ENCODE peak calls at places on chromosome 13, in eight cellular contexts. E is caudate nucleus, R is breast epithelium, W is HCT116, K is psoas muscle, T is heart right ventricle, C is heart left ventricle, Z is ovary. Q is an unnamed sample.

GRCh38 chr13:98565726-98566577 is 11.0 kb downstream of the STK24 start:
- DNase-seq in K (peak), E (no peak), R (peak), T (peak), C (peak), W (no peak), Z (no peak), Q (no peak)

GRCh38 chr13:113216165-113217056 is 7.0 kb downstream of the CUL4A start:
- DNase-seq in T (no peak), W (peak), E (no peak), K (peak), Z (no peak), C (peak), R (peak), Q (peak)

GRCh38 chr13:89465366-89465765 is 1794.2 kb downstream of the SLITRK5 start:
- DNase-seq in T (no peak), E (no peak), C (no peak), R (no peak), W (peak), Z (no peak), K (no peak), Q (no peak)

GRCh38 chr13:21668665-21669599 is 1.9 kb upstream of the FGF9 start:
- DNase-seq in K (peak), R (no peak), T (no peak), Z (peak), E (no peak), C (peak), W (no peak), Q (no peak)

GRCh38 chr13:87274209-87274819 is 396.9 kb upstream of the SLITRK5 start:
- DNase-seq in E (no peak), K (no peak), C (no peak), W (peak), R (no peak), T (no peak), Z (no peak), Q (no peak)

GRCh38 chr13:79837741-79838450 is 356.9 kb downstream of the NDFIP2 start:
- DNase-seq in E (no peak), C (no peak), R (no peak), K (no peak), W (no peak), Z (no peak), T (no peak), Q (no peak)

GRCh38 chr13:67935655-67936054 is 705.5 kb upstream of the PCDH9 start:
- DNase-seq in C (no peak), R (no peak), E (no peak), Z (no peak), K (no peak), T (no peak), W (no peak), Q (no peak)

GRCh38 chr13:100817897-100818296 is 143.3 kb upstream of the TMTC4 start:
- DNase-seq in K (no peak), Z (no peak), C (no peak), E (no peak), T (no peak), W (no peak), R (no peak), Q (no peak)

GRCh38 chr13:42970824-42971669 is 21.0 kb downstream of the EPSTI1 start:
- DNase-seq in E (no peak), C (no peak), K (no peak), R (no peak), W (peak), T (no peak), Z (no peak), Q (no peak)

GRCh38 chr13:35283856-35284255 is 192.6 kb downstream of the MAB21L1 start:
- DNase-seq in Z (no peak), E (no peak), K (no peak), W (no peak), C (no peak), R (no peak), T (no peak), Q (no peak)

GRCh38 chr13:32586022-32586900 is at the start of gene PDS5B:
- DNase-seq in R (peak), T (peak), Z (peak), C (peak), K (peak), E (peak), W (peak), Q (peak)

GRCh38 chr13:32587774-32588165 is 1.5 kb downstream of the PDS5B start:
- DNase-seq in K (no peak), E (no peak), W (no peak), R (no peak), T (no peak), Z (no peak), C (no peak), Q (no peak)

GRCh38 chr13:32587014-32587773 is 942 bp downstream of the PDS5B start:
- DNase-seq in R (peak), T (peak), E (peak), Z (peak), C (peak), W (peak), K (peak), Q (peak)

GRCh38 chr13:32582991-32583390 is 3.3 kb upstream of the PDS5B start:
- DNase-seq in Z (no peak), E (no peak), C (no peak), K (no peak), R (no peak), W (no peak), T (no peak), Q (no peak)

GRCh38 chr13:32585625-32586021 is 629 bp upstream of the PDS5B start:
- DNase-seq in T (no peak), W (no peak), E (no peak), Z (peak), R (no peak), K (no peak), C (no peak), Q (no peak)
- H3K27ac ChIP-seq in T (peak), W (no peak), E (peak), Z (no peak), R (peak), K (peak), C (peak), Q (peak)

GRCh38 chr13:73323615-73324014 is 264.8 kb downstream of the KLF5 start:
- DNase-seq in C (no peak), T (no peak), Z (no peak), R (no peak), W (no peak), E (no peak), K (no peak), Q (no peak)

GRCh38 chr13:73327579-73327978 is 268.8 kb downstream of the KLF5 start:
- DNase-seq in R (no peak), E (no peak), C (no peak), Z (no peak), W (no peak), K (no peak), T (no peak), Q (no peak)

GRCh38 chr13:73326215-73326558 is 267.4 kb downstream of the KLF5 start:
- DNase-seq in W (no peak), Z (no peak), C (no peak), R (no peak), K (no peak), T (no peak), E (no peak), Q (no peak)

GRCh38 chr13:73325351-73326214 is 266.8 kb downstream of the KLF5 start:
- DNase-seq in Z (no peak), E (no peak), C (no peak), K (no peak), R (no peak), W (no peak), T (no peak), Q (no peak)

GRCh38 chr13:73324842-73325241 is 266.0 kb downstream of the KLF5 start:
- DNase-seq in T (no peak), Z (no peak), K (no peak), E (no peak), C (no peak), W (no peak), R (no peak), Q (no peak)
- H3K27ac ChIP-seq in T (no peak), Z (no peak), K (no peak), E (no peak), C (no peak), W (peak), R (no peak), Q (no peak)

GRCh38 chr13:24265453-24265852 is 43.9 kb upstream of the C1QTNF9 start:
- DNase-seq in T (no peak), R (no peak), Z (peak), K (no peak), E (no peak), C (no peak), W (no peak), Q (no peak)

GRCh38 chr13:24267283-24267682 is 42.1 kb upstream of the C1QTNF9 start:
- DNase-seq in R (no peak), C (peak), E (no peak), T (no peak), Z (peak), W (no peak), K (no peak), Q (no peak)

GRCh38 chr13:24263652-24264051 is 45.7 kb upstream of the C1QTNF9 start:
- DNase-seq in T (no peak), K (no peak), E (no peak), Z (peak), C (no peak), R (no peak), W (no peak), Q (no peak)

GRCh38 chr13:24267801-24268200 is 41.6 kb upstream of the C1QTNF9 start:
- DNase-seq in C (no peak), R (no peak), T (no peak), E (no peak), Z (peak), W (no peak), K (no peak), Q (no peak)

DNA sequence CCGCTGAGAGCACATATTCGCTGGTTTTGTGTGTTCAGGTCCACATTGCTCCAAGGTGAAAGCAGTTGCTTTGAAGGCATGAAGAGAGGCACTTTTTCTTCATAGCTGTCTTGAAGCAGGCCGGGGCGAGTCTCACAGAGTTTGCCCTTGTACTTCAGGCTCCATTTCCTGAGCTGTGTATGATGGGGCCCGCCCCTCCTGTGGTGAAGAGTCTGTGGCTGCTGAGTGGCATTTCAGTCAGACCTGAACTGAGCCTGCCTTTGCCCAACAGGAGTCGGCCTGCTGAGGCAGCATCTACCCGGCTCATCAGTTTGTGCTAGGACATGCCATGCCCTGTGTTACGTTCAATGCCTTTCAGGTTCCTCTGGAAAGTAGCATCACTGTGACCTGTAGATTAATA is 44.4 kb upstream of the C1QTNF9 start:
- DNase-seq in K (no peak), E (no peak), C (no peak), T (no peak), Z (peak), R (no peak), W (no peak), Q (no peak)
- H3K27ac ChIP-seq in K (no peak), E (no peak), C (peak), T (no peak), Z (no peak), R (no peak), W (no peak), Q (no peak)

GRCh38 chr13:112186091-112186490 is 119.1 kb downstream of the SOX1 start:
- DNase-seq in K (no peak), T (no peak), R (no peak), C (no peak), W (no peak), E (no peak), Z (no peak), Q (no peak)
- H3K27ac ChIP-seq in K (no peak), T (no peak), R (no peak), C (no peak), W (no peak), E (no peak), Z (no peak), Q (no peak)